ENCODE peak calls at places on chromosomes 6 and 20, in seven cellular contexts. X is pancreas; F is mesenchymal stem cell; R is activated CD8-positive, alpha-beta memory T cell treated with anti-CD3 and anti-CD28 coated beads for 4 hours; Q is NCI-H460; Z is COR-L47; M is NCI-H524. W is an unnamed sample.

GRCh38 chr6:69954733-69955132 is 88.4 kb downstream of the COL19A1 start:
- DNase-seq in M (no peak), R (no peak), Z (no peak), X (no peak), Q (no peak), F (no peak), W (no peak)

GRCh38 chr6:7773322-7773721 is 47.4 kb downstream of the BMP6 start:
- DNase-seq in M (no peak), X (no peak), Z (no peak), F (no peak), Q (no peak), R (no peak), W (no peak)

GRCh38 chr20:64261138-64261537 is 5.6 kb downstream of the PCMTD2 start:
- DNase-seq in Z (no peak), Q (no peak), X (no peak), M (no peak), R (no peak), F (peak), W (no peak)

GRCh38 chr6:19024737-19025136 is 637.6 kb downstream of the RNF144B start:
- DNase-seq in Z (peak), Q (peak), X (no peak), R (no peak), F (peak), M (peak), W (peak)

GRCh38 chr6:46626976-46627375 is 25.6 kb downstream of the CYP39A1 start:
- DNase-seq in M (no peak), Q (no peak), Z (no peak), X (no peak), R (no peak), F (no peak), W (no peak)

GRCh38 chr6:139019722-139020121 is 8.8 kb upstream of the ABRACL start:
- DNase-seq in X (no peak), Q (no peak), R (no peak), M (no peak), Z (no peak), F (no peak), W (no peak)

GRCh38 chr6:150452642-150453243 is 83.9 kb downstream of the IYD start:
- DNase-seq in R (no peak), M (no peak), Z (no peak), Q (no peak), X (no peak), F (no peak), W (no peak)

GRCh38 chr20:40508821-40509220 is 180.2 kb downstream of the MAFB start:
- DNase-seq in X (no peak), F (no peak), M (no peak), Q (no peak), Z (no peak), R (no peak), W (no peak)

GRCh38 chr6:14000901-14001300 is 76.1 kb downstream of the RNF182 start:
- DNase-seq in R (no peak), X (no peak), M (no peak), Z (no peak), Q (no peak), F (no peak), W (no peak)

GRCh38 chr6:79949235-79949634 is 1.9 kb upstream of the ELOVL4 start:
- DNase-seq in M (peak), F (peak), X (peak), Q (peak), Z (peak), R (no peak), W (peak)

GRCh38 chr6:33298773-33299236 is at the start of gene RGL2:
- DNase-seq in F (peak), X (peak), Z (peak), Q (no peak), M (peak), R (no peak), W (peak)

GRCh38 chr6:77173472-77174074 is 289.7 kb downstream of the HTR1B start:
- DNase-seq in M (no peak), Z (no peak), X (no peak), Q (no peak), F (no peak), R (no peak), W (no peak)

GRCh38 chr6:38110407-38111025 is 291.0 kb downstream of the ZFAND3 start:
- DNase-seq in X (no peak), Q (no peak), F (no peak), Z (no peak), R (no peak), M (peak), W (peak)

GRCh38 chr6:101761124-101761601 is 367.7 kb downstream of the GRIK2 start:
- DNase-seq in F (peak), Z (no peak), R (no peak), Q (no peak), X (no peak), M (no peak), W (no peak)

GRCh38 chr6:118509009-118509617 is 39.0 kb upstream of the PLN start:
- DNase-seq in M (no peak), F (peak), Q (peak), Z (peak), R (no peak), X (no peak), W (peak)

GRCh38 chr6:110064744-110065524 is 86.8 kb downstream of the GPR6 start:
- DNase-seq in F (no peak), R (no peak), M (no peak), Q (no peak), X (no peak), Z (no peak), W (no peak)

GRCh38 chr6:162726997-162727346 is 594 bp downstream of the PRKN start:
- DNase-seq in Z (no peak), X (no peak), Q (no peak), R (no peak), F (peak), M (no peak), W (no peak)